ENCODE peak calls at places on chromosomes 5 and 9, in seven cellular contexts. One of them, this sample, is unnamed.

GRCh38 chr5:37722236-37723146 is 117.3 kb downstream of the GDNF start:
- DNase-seq in H1: no peak
- DNase-seq in cardiac fibroblast: peak
- DNase-seq in GM12891: no peak
- DNase-seq in psoas muscle: no peak
- DNase-seq in stimulated activated CD4-positive, alpha-beta T cell treated with anti-CD3 and anti-CD28 coated beads, Interleukin-12 subunit alpha, Interleukin-12 subunit beta, amount 100 ng/mL, for 48 hours: peak
- DNase-seq in NCI-H1417: no peak
- DNase-seq in this sample: no peak

GRCh38 chr5:56018860-56019259 is 24.1 kb upstream of the IL6ST start:
- DNase-seq in H1: no peak
- DNase-seq in cardiac fibroblast: no peak
- DNase-seq in GM12891: no peak
- DNase-seq in psoas muscle: no peak
- DNase-seq in stimulated activated CD4-positive, alpha-beta T cell treated with anti-CD3 and anti-CD28 coated beads, Interleukin-12 subunit alpha, Interleukin-12 subunit beta, amount 100 ng/mL, for 48 hours: no peak
- DNase-seq in NCI-H1417: no peak
- DNase-seq in this sample: no peak

GRCh38 chr9:85471791-85472190 is 270.0 kb downstream of the AGTPBP1 start:
- DNase-seq in H1: no peak
- DNase-seq in cardiac fibroblast: no peak
- DNase-seq in GM12891: no peak
- DNase-seq in psoas muscle: no peak
- DNase-seq in stimulated activated CD4-positive, alpha-beta T cell treated with anti-CD3 and anti-CD28 coated beads, Interleukin-12 subunit alpha, Interleukin-12 subunit beta, amount 100 ng/mL, for 48 hours: no peak
- DNase-seq in NCI-H1417: no peak
- DNase-seq in this sample: no peak

GRCh38 chr9:86700601-86701000 is 246.7 kb downstream of the GAS1 start:
- DNase-seq in H1: no peak
- DNase-seq in cardiac fibroblast: no peak
- DNase-seq in GM12891: no peak
- DNase-seq in psoas muscle: peak
- DNase-seq in stimulated activated CD4-positive, alpha-beta T cell treated with anti-CD3 and anti-CD28 coated beads, Interleukin-12 subunit alpha, Interleukin-12 subunit beta, amount 100 ng/mL, for 48 hours: no peak
- DNase-seq in NCI-H1417: no peak
- DNase-seq in this sample: no peak

GRCh38 chr9:137590469-137591383 is at the start of gene ZMYND19:
- DNase-seq in H1: peak
- DNase-seq in cardiac fibroblast: peak
- DNase-seq in GM12891: peak
- DNase-seq in psoas muscle: peak
- DNase-seq in stimulated activated CD4-positive, alpha-beta T cell treated with anti-CD3 and anti-CD28 coated beads, Interleukin-12 subunit alpha, Interleukin-12 subunit beta, amount 100 ng/mL, for 48 hours: peak
- DNase-seq in NCI-H1417: peak
- DNase-seq in this sample: peak

GRCh38 chr5:95130951-95131350 is 153.9 kb downstream of the MCTP1 start:
- DNase-seq in H1: no peak
- DNase-seq in cardiac fibroblast: peak
- DNase-seq in GM12891: no peak
- DNase-seq in psoas muscle: no peak
- DNase-seq in stimulated activated CD4-positive, alpha-beta T cell treated with anti-CD3 and anti-CD28 coated beads, Interleukin-12 subunit alpha, Interleukin-12 subunit beta, amount 100 ng/mL, for 48 hours: no peak
- DNase-seq in NCI-H1417: no peak
- DNase-seq in this sample: no peak

GRCh38 chr5:51669095-51669494 is 285.8 kb downstream of the ISL1 start:
- DNase-seq in H1: no peak
- DNase-seq in cardiac fibroblast: no peak
- DNase-seq in GM12891: no peak
- DNase-seq in psoas muscle: no peak
- DNase-seq in stimulated activated CD4-positive, alpha-beta T cell treated with anti-CD3 and anti-CD28 coated beads, Interleukin-12 subunit alpha, Interleukin-12 subunit beta, amount 100 ng/mL, for 48 hours: no peak
- DNase-seq in NCI-H1417: no peak
- DNase-seq in this sample: no peak

GRCh38 chr9:122126340-122127333 is 32.9 kb downstream of the NDUFA8 start:
- DNase-seq in H1: peak
- DNase-seq in cardiac fibroblast: peak
- DNase-seq in GM12891: no peak
- DNase-seq in psoas muscle: no peak
- DNase-seq in stimulated activated CD4-positive, alpha-beta T cell treated with anti-CD3 and anti-CD28 coated beads, Interleukin-12 subunit alpha, Interleukin-12 subunit beta, amount 100 ng/mL, for 48 hours: no peak
- DNase-seq in NCI-H1417: no peak
- DNase-seq in this sample: no peak

GRCh38 chr9:23824241-23825142 is 1.5 kb downstream of the ELAVL2 start:
- DNase-seq in H1: peak
- DNase-seq in cardiac fibroblast: no peak
- DNase-seq in GM12891: no peak
- DNase-seq in psoas muscle: no peak
- DNase-seq in stimulated activated CD4-positive, alpha-beta T cell treated with anti-CD3 and anti-CD28 coated beads, Interleukin-12 subunit alpha, Interleukin-12 subunit beta, amount 100 ng/mL, for 48 hours: no peak
- DNase-seq in NCI-H1417: peak
- DNase-seq in this sample: no peak

GRCh38 chr5:42572313-42572712 is 149.1 kb downstream of the GHR start:
- DNase-seq in H1: no peak
- DNase-seq in cardiac fibroblast: no peak
- DNase-seq in GM12891: no peak
- DNase-seq in psoas muscle: no peak
- DNase-seq in stimulated activated CD4-positive, alpha-beta T cell treated with anti-CD3 and anti-CD28 coated beads, Interleukin-12 subunit alpha, Interleukin-12 subunit beta, amount 100 ng/mL, for 48 hours: no peak
- DNase-seq in NCI-H1417: no peak
- DNase-seq in this sample: no peak

GRCh38 chr9:115202181-115202580 is 84.2 kb upstream of the TNC start:
- DNase-seq in H1: no peak
- DNase-seq in cardiac fibroblast: no peak
- DNase-seq in GM12891: no peak
- DNase-seq in psoas muscle: no peak
- DNase-seq in stimulated activated CD4-positive, alpha-beta T cell treated with anti-CD3 and anti-CD28 coated beads, Interleukin-12 subunit alpha, Interleukin-12 subunit beta, amount 100 ng/mL, for 48 hours: no peak
- DNase-seq in NCI-H1417: no peak
- DNase-seq in this sample: no peak

GRCh38 chr5:91318727-91319126 is 64.4 kb downstream of the ARRDC3 start:
- DNase-seq in H1: no peak
- DNase-seq in cardiac fibroblast: no peak
- DNase-seq in GM12891: no peak
- DNase-seq in psoas muscle: no peak
- DNase-seq in stimulated activated CD4-positive, alpha-beta T cell treated with anti-CD3 and anti-CD28 coated beads, Interleukin-12 subunit alpha, Interleukin-12 subunit beta, amount 100 ng/mL, for 48 hours: no peak
- DNase-seq in NCI-H1417: no peak
- DNase-seq in this sample: no peak

GRCh38 chr9:108521063-108521462 is 334.7 kb downstream of the ACTL7B start:
- DNase-seq in H1: no peak
- DNase-seq in cardiac fibroblast: peak
- DNase-seq in GM12891: no peak
- DNase-seq in psoas muscle: no peak
- DNase-seq in stimulated activated CD4-positive, alpha-beta T cell treated with anti-CD3 and anti-CD28 coated beads, Interleukin-12 subunit alpha, Interleukin-12 subunit beta, amount 100 ng/mL, for 48 hours: no peak
- DNase-seq in NCI-H1417: no peak
- DNase-seq in this sample: no peak

GRCh38 chr5:13613621-13614020 is 330.9 kb downstream of the DNAH5 start:
- DNase-seq in H1: no peak
- DNase-seq in cardiac fibroblast: no peak
- DNase-seq in GM12891: no peak
- DNase-seq in psoas muscle: no peak
- DNase-seq in stimulated activated CD4-positive, alpha-beta T cell treated with anti-CD3 and anti-CD28 coated beads, Interleukin-12 subunit alpha, Interleukin-12 subunit beta, amount 100 ng/mL, for 48 hours: no peak
- DNase-seq in NCI-H1417: no peak
- DNase-seq in this sample: no peak

GRCh38 chr5:156477196-156477595 is 150.2 kb downstream of the SGCD start:
- DNase-seq in H1: no peak
- DNase-seq in cardiac fibroblast: no peak
- DNase-seq in GM12891: no peak
- DNase-seq in psoas muscle: no peak
- DNase-seq in stimulated activated CD4-positive, alpha-beta T cell treated with anti-CD3 and anti-CD28 coated beads, Interleukin-12 subunit alpha, Interleukin-12 subunit beta, amount 100 ng/mL, for 48 hours: no peak
- DNase-seq in NCI-H1417: no peak
- DNase-seq in this sample: no peak

GRCh38 chr9:79573697-79573976 is 1.9 kb downstream of the TLE4 start:
- DNase-seq in H1: no peak
- DNase-seq in cardiac fibroblast: peak
- DNase-seq in GM12891: no peak
- DNase-seq in psoas muscle: no peak
- DNase-seq in stimulated activated CD4-positive, alpha-beta T cell treated with anti-CD3 and anti-CD28 coated beads, Interleukin-12 subunit alpha, Interleukin-12 subunit beta, amount 100 ng/mL, for 48 hours: no peak
- DNase-seq in NCI-H1417: no peak
- DNase-seq in this sample: no peak

GRCh38 chr5:126234563-126235195 is 188.5 kb upstream of the GRAMD2B start:
- DNase-seq in H1: peak
- DNase-seq in cardiac fibroblast: peak
- DNase-seq in GM12891: no peak
- DNase-seq in psoas muscle: no peak
- DNase-seq in stimulated activated CD4-positive, alpha-beta T cell treated with anti-CD3 and anti-CD28 coated beads, Interleukin-12 subunit alpha, Interleukin-12 subunit beta, amount 100 ng/mL, for 48 hours: no peak
- DNase-seq in NCI-H1417: no peak
- DNase-seq in this sample: peak

GRCh38 chr5:36398137-36398536 is 96.4 kb upstream of the RANBP3L start:
- DNase-seq in H1: no peak
- DNase-seq in cardiac fibroblast: peak
- DNase-seq in GM12891: no peak
- DNase-seq in psoas muscle: no peak
- DNase-seq in stimulated activated CD4-positive, alpha-beta T cell treated with anti-CD3 and anti-CD28 coated beads, Interleukin-12 subunit alpha, Interleukin-12 subunit beta, amount 100 ng/mL, for 48 hours: no peak
- DNase-seq in NCI-H1417: no peak
- DNase-seq in this sample: no peak

GRCh38 chr9:98255064-98255577 is 328 bp downstream of the TBC1D2 start:
- DNase-seq in H1: no peak
- DNase-seq in cardiac fibroblast: peak
- DNase-seq in GM12891: no peak
- DNase-seq in psoas muscle: no peak
- DNase-seq in stimulated activated CD4-positive, alpha-beta T cell treated with anti-CD3 and anti-CD28 coated beads, Interleukin-12 subunit alpha, Interleukin-12 subunit beta, amount 100 ng/mL, for 48 hours: peak
- DNase-seq in NCI-H1417: no peak
- DNase-seq in this sample: no peak

GRCh38 chr9:121596515-121596914 is 54.9 kb upstream of the DAB2IP start:
- DNase-seq in H1: no peak
- DNase-seq in cardiac fibroblast: peak
- DNase-seq in GM12891: no peak
- DNase-seq in psoas muscle: no peak
- DNase-seq in stimulated activated CD4-positive, alpha-beta T cell treated with anti-CD3 and anti-CD28 coated beads, Interleukin-12 subunit alpha, Interleukin-12 subunit beta, amount 100 ng/mL, for 48 hours: no peak
- DNase-seq in NCI-H1417: no peak
- DNase-seq in this sample: no peak

GRCh38 chr5:173963107-173963506 is 25.9 kb upstream of the C5orf47 start:
- DNase-seq in H1: no peak
- DNase-seq in cardiac fibroblast: peak
- DNase-seq in GM12891: no peak
- DNase-seq in psoas muscle: no peak
- DNase-seq in stimulated activated CD4-positive, alpha-beta T cell treated with anti-CD3 and anti-CD28 coated beads, Interleukin-12 subunit alpha, Interleukin-12 subunit beta, amount 100 ng/mL, for 48 hours: no peak
- DNase-seq in NCI-H1417: peak
- DNase-seq in this sample: no peak

GRCh38 chr9:76599970-76600369 is 141.0 kb downstream of the GCNT1 start:
- DNase-seq in H1: no peak
- DNase-seq in cardiac fibroblast: no peak
- DNase-seq in GM12891: no peak
- DNase-seq in psoas muscle: no peak
- DNase-seq in stimulated activated CD4-positive, alpha-beta T cell treated with anti-CD3 and anti-CD28 coated beads, Interleukin-12 subunit alpha, Interleukin-12 subunit beta, amount 100 ng/mL, for 48 hours: no peak
- DNase-seq in NCI-H1417: no peak
- DNase-seq in this sample: no peak

GRCh38 chr5:128512894-128513293 is 25.2 kb downstream of the FBN2 start:
- DNase-seq in H1: no peak
- DNase-seq in cardiac fibroblast: no peak
- DNase-seq in GM12891: no peak
- DNase-seq in psoas muscle: no peak
- DNase-seq in stimulated activated CD4-positive, alpha-beta T cell treated with anti-CD3 and anti-CD28 coated beads, Interleukin-12 subunit alpha, Interleukin-12 subunit beta, amount 100 ng/mL, for 48 hours: no peak
- DNase-seq in NCI-H1417: no peak
- DNase-seq in this sample: no peak

GRCh38 chr5:149207821-149208220 is 63.8 kb upstream of the AFAP1L1 start:
- DNase-seq in H1: no peak
- DNase-seq in cardiac fibroblast: no peak
- DNase-seq in GM12891: no peak
- DNase-seq in psoas muscle: no peak
- DNase-seq in stimulated activated CD4-positive, alpha-beta T cell treated with anti-CD3 and anti-CD28 coated beads, Interleukin-12 subunit alpha, Interleukin-12 subunit beta, amount 100 ng/mL, for 48 hours: no peak
- DNase-seq in NCI-H1417: no peak
- DNase-seq in this sample: no peak

GRCh38 chr5:142892021-142892420 is 121.8 kb downstream of the ARHGAP26 start:
- DNase-seq in H1: no peak
- DNase-seq in cardiac fibroblast: no peak
- DNase-seq in GM12891: no peak
- DNase-seq in psoas muscle: no peak
- DNase-seq in stimulated activated CD4-positive, alpha-beta T cell treated with anti-CD3 and anti-CD28 coated beads, Interleukin-12 subunit alpha, Interleukin-12 subunit beta, amount 100 ng/mL, for 48 hours: no peak
- DNase-seq in NCI-H1417: no peak
- DNase-seq in this sample: no peak

GRCh38 chr5:80959138-80959537 is 1.0 kb upstream of the RASGRF2 start:
- DNase-seq in H1: no peak
- DNase-seq in cardiac fibroblast: no peak
- DNase-seq in GM12891: no peak
- DNase-seq in psoas muscle: no peak
- DNase-seq in stimulated activated CD4-positive, alpha-beta T cell treated with anti-CD3 and anti-CD28 coated beads, Interleukin-12 subunit alpha, Interleukin-12 subunit beta, amount 100 ng/mL, for 48 hours: no peak
- DNase-seq in NCI-H1417: no peak
- DNase-seq in this sample: no peak

GRCh38 chr5:177500685-177501522 is 3.5 kb upstream of the PDLIM7 start:
- DNase-seq in H1: peak
- DNase-seq in cardiac fibroblast: peak
- DNase-seq in GM12891: peak
- DNase-seq in psoas muscle: peak
- DNase-seq in stimulated activated CD4-positive, alpha-beta T cell treated with anti-CD3 and anti-CD28 coated beads, Interleukin-12 subunit alpha, Interleukin-12 subunit beta, amount 100 ng/mL, for 48 hours: peak
- DNase-seq in NCI-H1417: peak
- DNase-seq in this sample: peak

GRCh38 chr9:109894921-109895758 is 115.1 kb downstream of the PALM2AKAP2 start:
- DNase-seq in H1: no peak
- DNase-seq in cardiac fibroblast: peak
- DNase-seq in GM12891: no peak
- DNase-seq in psoas muscle: no peak
- DNase-seq in stimulated activated CD4-positive, alpha-beta T cell treated with anti-CD3 and anti-CD28 coated beads, Interleukin-12 subunit alpha, Interleukin-12 subunit beta, amount 100 ng/mL, for 48 hours: peak
- DNase-seq in NCI-H1417: no peak
- DNase-seq in this sample: no peak

GRCh38 chr5:123450641-123451421 is 27.6 kb upstream of the CEP120 start:
- DNase-seq in H1: no peak
- DNase-seq in cardiac fibroblast: peak
- DNase-seq in GM12891: no peak
- DNase-seq in psoas muscle: no peak
- DNase-seq in stimulated activated CD4-positive, alpha-beta T cell treated with anti-CD3 and anti-CD28 coated beads, Interleukin-12 subunit alpha, Interleukin-12 subunit beta, amount 100 ng/mL, for 48 hours: no peak
- DNase-seq in NCI-H1417: peak
- DNase-seq in this sample: peak

GRCh38 chr9:138061631-138062030 is 184.0 kb downstream of the CACNA1B start:
- DNase-seq in H1: no peak
- DNase-seq in cardiac fibroblast: no peak
- DNase-seq in GM12891: no peak
- DNase-seq in psoas muscle: no peak
- DNase-seq in stimulated activated CD4-positive, alpha-beta T cell treated with anti-CD3 and anti-CD28 coated beads, Interleukin-12 subunit alpha, Interleukin-12 subunit beta, amount 100 ng/mL, for 48 hours: no peak
- DNase-seq in NCI-H1417: no peak
- DNase-seq in this sample: no peak

GRCh38 chr5:174937201-174938130 is 213.1 kb downstream of the MSX2 start:
- DNase-seq in H1: no peak
- DNase-seq in cardiac fibroblast: no peak
- DNase-seq in GM12891: no peak
- DNase-seq in psoas muscle: no peak
- DNase-seq in stimulated activated CD4-positive, alpha-beta T cell treated with anti-CD3 and anti-CD28 coated beads, Interleukin-12 subunit alpha, Interleukin-12 subunit beta, amount 100 ng/mL, for 48 hours: no peak
- DNase-seq in NCI-H1417: no peak
- DNase-seq in this sample: no peak

GRCh38 chr5:150340614-150341265 is 16.8 kb upstream of the TCOF1 start:
- DNase-seq in H1: no peak
- DNase-seq in cardiac fibroblast: no peak
- DNase-seq in GM12891: no peak
- DNase-seq in psoas muscle: no peak
- DNase-seq in stimulated activated CD4-positive, alpha-beta T cell treated with anti-CD3 and anti-CD28 coated beads, Interleukin-12 subunit alpha, Interleukin-12 subunit beta, amount 100 ng/mL, for 48 hours: no peak
- DNase-seq in NCI-H1417: no peak
- DNase-seq in this sample: no peak

GRCh38 chr9:130020618-130021017 is 22.4 kb downstream of the FNBP1 start:
- DNase-seq in H1: no peak
- DNase-seq in cardiac fibroblast: no peak
- DNase-seq in GM12891: no peak
- DNase-seq in psoas muscle: no peak
- DNase-seq in stimulated activated CD4-positive, alpha-beta T cell treated with anti-CD3 and anti-CD28 coated beads, Interleukin-12 subunit alpha, Interleukin-12 subunit beta, amount 100 ng/mL, for 48 hours: no peak
- DNase-seq in NCI-H1417: no peak
- DNase-seq in this sample: no peak

This sample was measured in SK-N-DZ.